ENCODE peak calls at places on chromosome 10, in nine cellular contexts. E, F, W, Q, P, C, X, T and O are unnamed samples.

GRCh38 chr10:132175907-132176581 is 10.7 kb upstream of the DPYSL4 start:
- DNase-seq in E (peak; percentile 23), F (no peak), W (no peak), Q (peak; percentile 67), P (no peak), C (no peak), X (no peak), T (no peak), O (no peak)

GRCh38 chr10:43041422-43042342 is 35.2 kb upstream of the RET start:
- DNase-seq in E (no peak), F (no peak), W (no peak), Q (peak; percentile 44), P (no peak), C (no peak), X (no peak), T (peak; percentile 7), O (no peak)

GRCh38 chr10:30893208-30893607 is 138.5 kb downstream of the ZNF438 start:
- DNase-seq in E (no peak), F (no peak), W (no peak), Q (no peak), P (no peak), C (no peak), X (no peak), T (no peak), O (no peak)

GRCh38 chr10:339038-339391 is 203.8 kb downstream of the ZMYND11 start:
- DNase-seq in E (no peak), F (no peak), W (no peak), Q (no peak), P (no peak), C (no peak), X (no peak), T (no peak), O (no peak)

GRCh38 chr10:30027057-30028005 is 32.1 kb downstream of the JCAD start:
- DNase-seq in E (peak; percentile 43), F (peak; percentile 50), W (no peak), Q (peak; percentile 88), P (peak; percentile 66), C (peak; percentile 79), X (peak; percentile 13), T (peak; percentile 38), O (peak; percentile 93)

GRCh38 chr10:35938160-35938559 is 296.1 kb upstream of the FZD8 start:
- DNase-seq in E (no peak), F (no peak), W (no peak), Q (no peak), P (no peak), C (no peak), X (no peak), T (no peak), O (no peak)

GRCh38 chr10:76461024-76461423 is 1029.6 kb downstream of the LRMDA start:
- DNase-seq in E (no peak), F (no peak), W (no peak), Q (no peak), P (no peak), C (no peak), X (no peak), T (no peak), O (no peak)

GRCh38 chr10:127991543-127992255 is 84.8 kb downstream of the PTPRE start:
- DNase-seq in E (no peak), F (no peak), W (no peak), Q (no peak), P (no peak), C (no peak), X (no peak), T (no peak), O (no peak)

GRCh38 chr10:31782701-31783100 is 145.9 kb downstream of the ARHGAP12 start:
- DNase-seq in E (no peak), F (peak; percentile 53), W (no peak), Q (no peak), P (no peak), C (no peak), X (no peak), T (no peak), O (no peak)

GRCh38 chr10:22723343-22723779 is 9.0 kb upstream of the PIP4K2A start:
- DNase-seq in E (no peak), F (no peak), W (no peak), Q (no peak), P (no peak), C (no peak), X (peak; percentile 49), T (no peak), O (no peak)

GRCh38 chr10:100970914-100971811 is 1.9 kb downstream of the SEMA4G start:
- DNase-seq in E (no peak), F (peak; percentile 71), W (no peak), Q (peak; percentile 50), P (peak; percentile 65), C (no peak), X (no peak), T (no peak), O (no peak)

GRCh38 chr10:124741281-124741921 is 2.8 kb downstream of the FAM53B start:
- DNase-seq in E (peak; percentile 81), F (peak; percentile 89), W (no peak), Q (peak; percentile 88), P (peak; percentile 81), C (peak; percentile 65), X (peak; percentile 87), T (peak; percentile 87), O (peak; percentile 74)

GRCh38 chr10:18786458-18786857 is 127.2 kb downstream of the ARL5B start:
- DNase-seq in E (no peak), F (no peak), W (no peak), Q (no peak), P (no peak), C (no peak), X (no peak), T (no peak), O (no peak)

GRCh38 chr10:21208666-21209316 is 311.7 kb upstream of the NEBL start:
- DNase-seq in E (no peak), F (no peak), W (no peak), Q (no peak), P (no peak), C (no peak), X (no peak), T (no peak), O (no peak)

GRCh38 chr10:35421553-35422178 is 85.4 kb downstream of the CCNY start:
- DNase-seq in E (no peak), F (no peak), W (peak; percentile 64), Q (no peak), P (no peak), C (no peak), X (no peak), T (no peak), O (no peak)

GRCh38 chr10:97109562-97109961 is 76.2 kb downstream of the SLIT1 start:
- DNase-seq in E (no peak), F (peak; percentile 13), W (no peak), Q (no peak), P (no peak), C (no peak), X (no peak), T (no peak), O (no peak)

GRCh38 chr10:74502963-74503608 is 323.3 kb upstream of the KAT6B start:
- DNase-seq in E (no peak), F (no peak), W (no peak), Q (no peak), P (no peak), C (no peak), X (no peak), T (no peak), O (no peak)

GRCh38 chr10:132768346-132769248 is 17.4 kb downstream of the NKX6-2 start:
- DNase-seq in E (no peak), F (no peak), W (no peak), Q (no peak), P (no peak), C (no peak), X (no peak), T (no peak), O (no peak)

GRCh38 chr10:22335204-22335956 is 9.9 kb upstream of the SPAG6 start:
- DNase-seq in E (peak; percentile 37), F (peak; percentile 65), W (no peak), Q (peak; percentile 81), P (peak; percentile 50), C (no peak), X (no peak), T (no peak), O (peak; percentile 79)

GRCh38 chr10:77264527-77264926 is 373.1 kb downstream of the KCNMA1 start:
- DNase-seq in E (no peak), F (no peak), W (no peak), Q (no peak), P (no peak), C (no peak), X (no peak), T (no peak), O (no peak)

DNA sequence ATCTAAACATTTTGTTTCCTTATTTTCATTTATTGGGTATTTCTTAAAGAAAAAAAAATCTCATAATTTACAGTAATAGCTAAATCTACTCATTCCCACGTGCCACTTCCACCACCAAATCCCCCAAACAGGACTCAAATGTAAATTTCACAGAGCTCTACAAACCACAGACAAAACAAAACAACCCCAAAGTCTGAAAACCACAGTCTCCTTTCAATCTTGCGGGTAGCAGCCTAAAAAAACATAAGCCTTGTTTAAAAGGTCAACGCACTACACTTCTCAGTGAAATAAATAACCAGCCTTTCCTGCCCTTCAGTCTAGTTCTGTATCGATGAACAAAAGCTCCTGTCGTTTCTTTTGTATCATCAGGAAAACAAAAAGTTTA is 121.8 kb upstream of the AFAP1L2 start:
- DNase-seq in E (no peak), F (no peak), W (no peak), Q (no peak), P (no peak), C (no peak), X (peak; percentile 44), T (no peak), O (no peak)
- H3K4me3 ChIP-seq in E (no peak overlapping the region), F (peak overlapping the region; percentile 4), W (peak overlapping the region; percentile 46), Q (peak overlapping the region; percentile 42), P (peak overlapping the region; percentile 33), C (peak overlapping the region; percentile 69), X (peak overlapping the region; percentile 89), T (peak overlapping the region; percentile 58), O (peak overlapping the region; percentile 71)

GRCh38 chr10:5581670-5582566 is 57.2 kb downstream of the CALML3 start:
- DNase-seq in E (no peak), F (no peak), W (no peak), Q (peak; percentile 49), P (no peak), C (no peak), X (peak; percentile 77), T (no peak), O (no peak)
- H3K27ac ChIP-seq in E (no peak overlapping the region), F (no peak overlapping the region), W (no peak overlapping the region), Q (no peak overlapping the region), P (no peak overlapping the region), C (no peak overlapping the region), X (peak overlapping the region; percentile 88), T (no peak overlapping the region), O (no peak overlapping the region)

DNA sequence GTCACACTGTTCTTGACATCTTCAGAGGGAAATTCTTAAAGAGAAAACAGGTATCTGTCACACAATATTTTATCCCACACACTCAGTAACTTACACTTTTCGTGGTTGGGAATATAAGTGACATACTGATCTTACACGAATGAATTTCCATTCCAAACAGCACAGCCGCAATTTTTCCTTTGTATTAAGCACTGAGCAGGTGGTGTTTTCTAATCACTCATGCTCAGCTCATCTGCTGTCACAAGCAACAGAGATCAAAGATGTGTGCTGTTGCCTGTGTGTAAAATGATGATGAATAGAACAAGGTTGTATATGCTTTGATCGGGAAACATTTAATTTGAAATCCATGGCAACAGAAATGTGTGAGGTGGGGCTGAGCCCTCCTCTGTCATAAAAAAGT is 927.6 kb upstream of the MBL2 start:
- DNase-seq in E (no peak), F (no peak), W (no peak), Q (no peak), P (no peak), C (no peak), X (no peak), T (no peak), O (no peak)
- H3K9me3 ChIP-seq in E (no peaks in the 10 kb centered on the region), F (no peaks in the 10 kb centered on the region), W (no peaks in the 10 kb centered on the region), Q (no peaks in the 10 kb centered on the region), P (no peaks in the 10 kb centered on the region), C (no peaks in the 10 kb centered on the region), X (no peaks in the 10 kb centered on the region), T (no peaks in the 10 kb centered on the region), O (no peaks in the 10 kb centered on the region)

GRCh38 chr10:79443338-79444242 is 1.8 kb downstream of the ZCCHC24 start:
- DNase-seq in E (no peak), F (no peak), W (no peak), Q (no peak), P (no peak), C (no peak), X (no peak), T (no peak), O (no peak)
- H3K4me3 ChIP-seq in E (peak overlapping the region; percentile 89), F (no peak overlapping the region), W (peak overlapping the region; percentile 63), Q (peak overlapping the region; percentile 71), P (peak overlapping the region; percentile 92), C (peak overlapping the region; percentile 53), X (peak overlapping the region; percentile 71), T (peak overlapping the region; percentile 99), O (peak overlapping the region; percentile 67)